ENCODE peak calls at places on chromosome 21, in five cellular contexts. T is fibroblast of mammary gland, N is tibial artery, R is fibroblast of lung, L is AG10803. U is an unnamed sample.

GRCh38 chr21:40466893-40467483 is 380.0 kb downstream of the DSCAM start:
- DNase-seq in N (no peak), L (peak; percentile 0), T (peak; percentile 0), R (no peak), U (peak; percentile 60)

GRCh38 chr21:25518491-25518911 is 88.8 kb downstream of the MRPL39 start:
- DNase-seq in T (no peak), N (no peak), R (no peak), L (peak; percentile 20), U (peak; percentile 55)

GRCh38 chr21:19565587-19565986 is 1162.0 kb upstream of the TMPRSS15 start:
- DNase-seq in N (no peak), R (no peak), T (no peak), L (no peak), U (no peak)

GRCh38 chr21:32248616-32249550 is 30.0 kb downstream of the MIS18A start:
- DNase-seq in T (no peak), L (no peak), N (no peak), R (no peak), U (no peak)

GRCh38 chr21:41593051-41593783 is 85.3 kb upstream of the TMPRSS2 start:
- DNase-seq in N (no peak), T (no peak), R (no peak), L (no peak), U (no peak)

GRCh38 chr21:33478858-33479678 is 706 bp downstream of the TMEM50B start:
- DNase-seq in N (no peak), T (peak; percentile 15), L (peak; percentile 31), R (peak; percentile 27), U (peak; percentile 23)

GRCh38 chr21:41630249-41630648 is 122.3 kb upstream of the TMPRSS2 start:
- DNase-seq in T (peak; percentile 100), N (no peak), L (peak; percentile 100), R (peak; percentile 96), U (peak; percentile 100)

GRCh38 chr21:46131721-46132651 is 23.4 kb downstream of the FTCD start:
- DNase-seq in L (no peak), T (peak; percentile 54), R (no peak), N (no peak), U (no peak)

GRCh38 chr21:46150073-46150472 is 5.3 kb downstream of the FTCD start:
- DNase-seq in T (no peak), N (peak; percentile 9), L (no peak), R (no peak), U (no peak)

GRCh38 chr21:26366781-26367180 is 196.2 kb upstream of the APP start:
- DNase-seq in T (peak; percentile 10), R (no peak), L (peak; percentile 22), N (no peak), U (peak; percentile 76)

GRCh38 chr21:31406510-31406909 is 62.4 kb upstream of the TIAM1 start:
- DNase-seq in N (no peak), R (no peak), L (no peak), T (no peak), U (no peak)

GRCh38 chr21:46046471-46046870 is 51.4 kb upstream of the COL6A2 start:
- DNase-seq in R (no peak), T (no peak), L (no peak), N (no peak), U (no peak)

GRCh38 chr21:38965910-38966504 is 160.3 kb downstream of the ETS2 start:
- DNase-seq in R (peak; percentile 75), L (no peak), N (no peak), T (no peak), U (peak; percentile 82)

GRCh38 chr21:29896884-29897283 is 42.9 kb downstream of the GRIK1 start:
- DNase-seq in L (no peak), N (no peak), T (no peak), R (no peak), U (no peak)

GRCh38 chr21:37800122-37800455 is 116.2 kb downstream of the KCNJ6 start:
- DNase-seq in L (peak; percentile 18), T (no peak), R (no peak), N (no peak), U (no peak)

GRCh38 chr21:45970674-45971486 is 10.7 kb upstream of the COL6A1 start:
- DNase-seq in R (peak; percentile 58), L (no peak), T (no peak), N (peak; percentile 53), U (peak; percentile 6)

GRCh38 chr21:35226302-35226701 is 177.2 kb upstream of the RUNX1 start:
- DNase-seq in N (no peak), L (peak; percentile 58), R (peak; percentile 95), T (peak; percentile 89), U (no peak)
- H3K4me3 ChIP-seq in N (no peak overlapping the region), L (no peak overlapping the region), R (no peak overlapping the region), T (no peak overlapping the region), U (no peak overlapping the region)

GRCh38 chr21:14376854-14377253 is 6.1 kb downstream of the HSPA13 start:
- DNase-seq in L (no peak), R (no peak), N (no peak), T (no peak), U (no peak)
- TF ChIP-seq CTCF in L (no peak), R (no peak), N (no peak), T (no peak), U (no peak)

DNA sequence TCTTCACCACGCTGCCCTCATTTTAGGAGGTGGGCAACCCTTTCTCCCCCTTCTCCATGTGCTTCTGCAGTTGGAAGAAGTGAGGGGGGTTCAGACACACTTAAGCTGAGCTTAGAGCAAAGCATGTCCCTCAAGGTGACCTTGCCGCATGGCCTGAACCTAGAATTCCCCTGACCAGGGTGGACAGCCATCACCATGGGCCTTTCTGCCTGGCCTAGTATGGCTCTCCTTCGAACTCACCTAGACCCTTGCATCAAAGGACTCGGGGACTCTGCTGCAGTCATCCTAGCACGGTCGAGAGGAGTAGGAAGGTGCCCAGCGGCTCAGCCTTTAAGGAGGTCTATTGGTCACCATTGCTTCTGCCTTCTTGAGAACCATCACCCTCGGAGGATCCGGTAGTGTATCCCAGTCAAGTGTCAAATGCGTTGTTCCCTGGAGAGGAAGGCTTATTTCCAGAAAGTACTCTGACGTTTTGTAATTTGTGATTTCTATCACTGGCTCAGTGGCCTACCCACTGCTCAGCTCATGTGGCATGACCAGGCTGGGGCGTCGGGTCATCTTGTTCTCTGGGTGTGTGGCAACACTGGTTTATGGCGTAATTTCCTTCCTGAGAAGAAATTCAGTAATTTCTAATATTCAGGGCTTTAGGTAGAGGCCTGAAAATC is at the start of gene KCNE1:
- DNase-seq in T (peak; percentile 48), N (peak; percentile 69), L (peak; percentile 49), R (peak; percentile 58), U (peak; percentile 67)
- H3K4me3 ChIP-seq in T (no peak within 1 kb of the TSS), N (no peak within 1 kb of the TSS), L (no peak within 1 kb of the TSS), R (no peak within 1 kb of the TSS), U (no peak within 1 kb of the TSS)

GRCh38 chr21:36424592-36424991 is 39.4 kb downstream of the CHAF1B start:
- DNase-seq in N (no peak), T (no peak), R (no peak), L (no peak), U (no peak)

GRCh38 chr21:36423772-36424433 is 38.7 kb downstream of the CHAF1B start:
- DNase-seq in T (no peak), L (no peak), N (no peak), R (no peak), U (no peak)

GRCh38 chr21:36419996-36420395 is 34.8 kb downstream of the CHAF1B start:
- DNase-seq in T (peak; percentile 92), R (peak; percentile 92), L (peak; percentile 90), N (peak; percentile 80), U (peak; percentile 91)

GRCh38 chr21:36420571-36421339 is 35.6 kb downstream of the CHAF1B start:
- DNase-seq in T (no peak), R (no peak), N (no peak), L (no peak), U (no peak)

GRCh38 chr21:36422279-36423098 is 37.3 kb downstream of the CHAF1B start:
- DNase-seq in N (no peak), L (peak; percentile 57), R (peak; percentile 63), T (peak; percentile 65), U (peak; percentile 80)
- TF ChIP-seq CTCF in N (peak; percentile 31), L (peak; percentile 74), R (peak; percentile 65), T (peak; percentile 75), U (peak; percentile 82)

GRCh38 chr21:44957901-44958451 is 18.1 kb downstream of the SLX9 start:
- DNase-seq in T (no peak), R (no peak), L (no peak), N (no peak), U (no peak)
- H3K4me3 ChIP-seq in T (no peak overlapping the region), R (no peak overlapping the region), L (no peak overlapping the region), N (peak overlapping the region; percentile 19), U (no peak overlapping the region)